ENCODE peak calls at places on chromosomes 3 and 15, in seven cellular contexts. One of them, this sample, is unnamed.

GRCh38 chr15:52247032-52247431 is 48.6 kb downstream of the MYO5C start:
- DNase-seq in GM10248: no peak
- DNase-seq in fibroblast of lung: peak
- DNase-seq in nucleus accumbens: no peak
- DNase-seq in activated naive CD4-positive, alpha-beta T cell treated with anti-CD3 and anti-CD28 coated beads, Interleukin-2, amount 10 ng/mL, durations not matched to agents 7 days and 5 days: no peak
- DNase-seq in fibroblast of mammary gland: peak
- DNase-seq in GM19239: no peak
- DNase-seq in this sample: peak

GRCh38 chr15:86892774-86893449 is 813.2 kb downstream of the AGBL1 start:
- DNase-seq in GM10248: no peak
- DNase-seq in fibroblast of lung: peak
- DNase-seq in nucleus accumbens: no peak
- DNase-seq in activated naive CD4-positive, alpha-beta T cell treated with anti-CD3 and anti-CD28 coated beads, Interleukin-2, amount 10 ng/mL, durations not matched to agents 7 days and 5 days: no peak
- DNase-seq in fibroblast of mammary gland: no peak
- DNase-seq in GM19239: no peak
- DNase-seq in this sample: no peak

GRCh38 chr15:49015896-49016295 is 30.4 kb downstream of the SECISBP2L start:
- DNase-seq in GM10248: no peak
- DNase-seq in fibroblast of lung: no peak
- DNase-seq in nucleus accumbens: no peak
- DNase-seq in activated naive CD4-positive, alpha-beta T cell treated with anti-CD3 and anti-CD28 coated beads, Interleukin-2, amount 10 ng/mL, durations not matched to agents 7 days and 5 days: no peak
- DNase-seq in fibroblast of mammary gland: peak
- DNase-seq in GM19239: no peak
- DNase-seq in this sample: no peak

GRCh38 chr15:67130673-67131601 is 65.5 kb downstream of the SMAD3 start:
- DNase-seq in GM10248: no peak
- DNase-seq in fibroblast of lung: no peak
- DNase-seq in nucleus accumbens: no peak
- DNase-seq in activated naive CD4-positive, alpha-beta T cell treated with anti-CD3 and anti-CD28 coated beads, Interleukin-2, amount 10 ng/mL, durations not matched to agents 7 days and 5 days: no peak
- DNase-seq in fibroblast of mammary gland: peak
- DNase-seq in GM19239: no peak
- DNase-seq in this sample: peak

GRCh38 chr15:57156210-57156887 is 220.0 kb upstream of the CGNL1 start:
- DNase-seq in GM10248: no peak
- DNase-seq in fibroblast of lung: peak
- DNase-seq in nucleus accumbens: no peak
- DNase-seq in activated naive CD4-positive, alpha-beta T cell treated with anti-CD3 and anti-CD28 coated beads, Interleukin-2, amount 10 ng/mL, durations not matched to agents 7 days and 5 days: no peak
- DNase-seq in fibroblast of mammary gland: no peak
- DNase-seq in GM19239: no peak
- DNase-seq in this sample: no peak

GRCh38 chr3:189076459-189076858 is 95.3 kb upstream of the TPRG1 start:
- DNase-seq in GM10248: no peak
- DNase-seq in fibroblast of lung: no peak
- DNase-seq in nucleus accumbens: no peak
- DNase-seq in activated naive CD4-positive, alpha-beta T cell treated with anti-CD3 and anti-CD28 coated beads, Interleukin-2, amount 10 ng/mL, durations not matched to agents 7 days and 5 days: no peak
- DNase-seq in fibroblast of mammary gland: no peak
- DNase-seq in GM19239: no peak
- DNase-seq in this sample: no peak

GRCh38 chr3:51975857-51976549 is 1.1 kb downstream of the ABHD14A start:
- DNase-seq in GM10248: no peak
- DNase-seq in fibroblast of lung: peak
- DNase-seq in nucleus accumbens: peak
- DNase-seq in activated naive CD4-positive, alpha-beta T cell treated with anti-CD3 and anti-CD28 coated beads, Interleukin-2, amount 10 ng/mL, durations not matched to agents 7 days and 5 days: peak
- DNase-seq in fibroblast of mammary gland: peak
- DNase-seq in GM19239: no peak
- DNase-seq in this sample: peak

GRCh38 chr3:73084170-73084569 is 22.7 kb downstream of the EBLN2 start:
- DNase-seq in GM10248: no peak
- DNase-seq in fibroblast of lung: no peak
- DNase-seq in nucleus accumbens: no peak
- DNase-seq in activated naive CD4-positive, alpha-beta T cell treated with anti-CD3 and anti-CD28 coated beads, Interleukin-2, amount 10 ng/mL, durations not matched to agents 7 days and 5 days: no peak
- DNase-seq in fibroblast of mammary gland: no peak
- DNase-seq in GM19239: no peak
- DNase-seq in this sample: no peak

GRCh38 chr15:36468746-36469145 is 110.7 kb upstream of the CDIN1 start:
- DNase-seq in GM10248: no peak
- DNase-seq in fibroblast of lung: peak
- DNase-seq in nucleus accumbens: no peak
- DNase-seq in activated naive CD4-positive, alpha-beta T cell treated with anti-CD3 and anti-CD28 coated beads, Interleukin-2, amount 10 ng/mL, durations not matched to agents 7 days and 5 days: no peak
- DNase-seq in fibroblast of mammary gland: peak
- DNase-seq in GM19239: no peak
- DNase-seq in this sample: peak

GRCh38 chr3:5304789-5305680 is 117.5 kb downstream of the EDEM1 start:
- DNase-seq in GM10248: peak
- DNase-seq in fibroblast of lung: peak
- DNase-seq in nucleus accumbens: peak
- DNase-seq in activated naive CD4-positive, alpha-beta T cell treated with anti-CD3 and anti-CD28 coated beads, Interleukin-2, amount 10 ng/mL, durations not matched to agents 7 days and 5 days: peak
- DNase-seq in fibroblast of mammary gland: peak
- DNase-seq in GM19239: peak
- DNase-seq in this sample: peak

GRCh38 chr3:15205934-15206661 is at the start of gene CAPN7:
- DNase-seq in GM10248: peak
- DNase-seq in fibroblast of lung: peak
- DNase-seq in nucleus accumbens: no peak
- DNase-seq in activated naive CD4-positive, alpha-beta T cell treated with anti-CD3 and anti-CD28 coated beads, Interleukin-2, amount 10 ng/mL, durations not matched to agents 7 days and 5 days: peak
- DNase-seq in fibroblast of mammary gland: peak
- DNase-seq in GM19239: peak
- DNase-seq in this sample: peak

GRCh38 chr15:74992619-74993018 is 2.7 kb upstream of the SCAMP5 start:
- DNase-seq in GM10248: no peak
- DNase-seq in fibroblast of lung: no peak
- DNase-seq in nucleus accumbens: no peak
- DNase-seq in activated naive CD4-positive, alpha-beta T cell treated with anti-CD3 and anti-CD28 coated beads, Interleukin-2, amount 10 ng/mL, durations not matched to agents 7 days and 5 days: no peak
- DNase-seq in fibroblast of mammary gland: no peak
- DNase-seq in GM19239: no peak
- DNase-seq in this sample: no peak

GRCh38 chr3:77746892-77747291 is 707.0 kb downstream of the ROBO2 start:
- DNase-seq in GM10248: no peak
- DNase-seq in fibroblast of lung: no peak
- DNase-seq in nucleus accumbens: no peak
- DNase-seq in activated naive CD4-positive, alpha-beta T cell treated with anti-CD3 and anti-CD28 coated beads, Interleukin-2, amount 10 ng/mL, durations not matched to agents 7 days and 5 days: no peak
- DNase-seq in fibroblast of mammary gland: no peak
- DNase-seq in GM19239: no peak
- DNase-seq in this sample: no peak

GRCh38 chr3:57298041-57298440 is 5.6 kb upstream of the ASB14 start:
- DNase-seq in GM10248: no peak
- DNase-seq in fibroblast of lung: peak
- DNase-seq in nucleus accumbens: no peak
- DNase-seq in activated naive CD4-positive, alpha-beta T cell treated with anti-CD3 and anti-CD28 coated beads, Interleukin-2, amount 10 ng/mL, durations not matched to agents 7 days and 5 days: no peak
- DNase-seq in fibroblast of mammary gland: peak
- DNase-seq in GM19239: no peak
- DNase-seq in this sample: peak

GRCh38 chr3:13623101-13623654 is 74.3 kb downstream of the FBLN2 start:
- DNase-seq in GM10248: no peak
- DNase-seq in fibroblast of lung: peak
- DNase-seq in nucleus accumbens: no peak
- DNase-seq in activated naive CD4-positive, alpha-beta T cell treated with anti-CD3 and anti-CD28 coated beads, Interleukin-2, amount 10 ng/mL, durations not matched to agents 7 days and 5 days: no peak
- DNase-seq in fibroblast of mammary gland: no peak
- DNase-seq in GM19239: no peak
- DNase-seq in this sample: peak

GRCh38 chr3:158683216-158683975 is 10.9 kb upstream of the LXN start:
- DNase-seq in GM10248: no peak
- DNase-seq in fibroblast of lung: peak
- DNase-seq in nucleus accumbens: no peak
- DNase-seq in activated naive CD4-positive, alpha-beta T cell treated with anti-CD3 and anti-CD28 coated beads, Interleukin-2, amount 10 ng/mL, durations not matched to agents 7 days and 5 days: no peak
- DNase-seq in fibroblast of mammary gland: peak
- DNase-seq in GM19239: no peak
- DNase-seq in this sample: peak

This sample was measured in IMR-90.